ENCODE peak calls at places on chromosomes 6 and 20, in four cellular contexts. Y, O, J and U are unnamed samples.
A peak's percentile ranks its signal among the peaks of the same experiment; 100 is the strongest.

GRCh38 chr20:17648782-17649730 is 33.0 kb downstream of the RRBP1 start:
- DNase-seq in Y (peak; percentile 38), O (no peak), J (peak; percentile 79), U (no peak)

GRCh38 chr6:111870751-111871064 is 2.5 kb downstream of the FYN start:
- DNase-seq in O (no peak), Y (no peak), J (no peak), U (no peak)

GRCh38 chr6:138101946-138102731 is 5.1 kb downstream of the PERP start:
- DNase-seq in Y (no peak), J (no peak), O (no peak), U (no peak)

GRCh38 chr6:125906158-125906998 is 50.2 kb upstream of the HINT3 start:
- DNase-seq in O (peak; percentile 59), J (peak; percentile 64), Y (peak; percentile 47), U (peak; percentile 29)

GRCh38 chr20:10622657-10623418 is 51.0 kb downstream of the JAG1 start:
- DNase-seq in O (no peak), Y (no peak), J (no peak), U (no peak)

GRCh38 chr20:33653218-33653899 is 8.8 kb upstream of the C20orf144 start:
- DNase-seq in Y (no peak), O (peak; percentile 87), J (peak; percentile 67), U (peak; percentile 78)

GRCh38 chr6:18204691-18205090 is 49.5 kb downstream of the KDM1B start:
- DNase-seq in Y (no peak), O (no peak), J (no peak), U (no peak)

GRCh38 chr20:9021699-9022098 is 47.2 kb upstream of the PLCB4 start:
- DNase-seq in J (no peak), Y (no peak), O (peak; percentile 33), U (no peak)

GRCh38 chr6:34022250-34022872 is 123.5 kb downstream of the GRM4 start:
- DNase-seq in J (no peak), O (no peak), Y (no peak), U (no peak)

GRCh38 chr6:85460951-85461805 is 11.3 kb downstream of the NT5E start:
- DNase-seq in Y (no peak), J (no peak), O (no peak), U (peak; percentile 63)

GRCh38 chr6:121896363-121896762 is 460.9 kb downstream of the GJA1 start:
- DNase-seq in Y (no peak), J (no peak), O (no peak), U (no peak)

GRCh38 chr6:48423640-48424365 is 312.8 kb upstream of the PTCHD4 start:
- DNase-seq in J (no peak), O (no peak), Y (no peak), U (no peak)

GRCh38 chr6:139779988-139780774 is 405.7 kb upstream of the CITED2 start:
- DNase-seq in J (no peak), O (no peak), Y (no peak), U (no peak)

GRCh38 chr20:35842361-35842760 is 70.5 kb downstream of the PHF20 start:
- DNase-seq in J (no peak), Y (no peak), O (no peak), U (no peak)

GRCh38 chr20:58645277-58645968 is 5.7 kb upstream of the STX16 start:
- DNase-seq in J (peak; percentile 19), Y (no peak), O (no peak), U (no peak)

GRCh38 chr20:48782901-48783308 is 44.9 kb downstream of the PREX1 start:
- DNase-seq in O (no peak), J (peak; percentile 17), Y (no peak), U (no peak)

GRCh38 chr6:136737343-136738177 is 54.7 kb downstream of the MAP3K5 start:
- DNase-seq in O (no peak), J (no peak), Y (no peak), U (no peak)

GRCh38 chr6:150940951-150941350 is 75.4 kb downstream of the MTHFD1L start:
- DNase-seq in Y (no peak), J (no peak), O (no peak), U (no peak)

GRCh38 chr6:163583558-163583957 is 169.0 kb downstream of the QKI start:
- DNase-seq in J (no peak), O (no peak), Y (no peak), U (no peak)

GRCh38 chr6:2807342-2808090 is 34.1 kb downstream of the SERPINB1 start:
- DNase-seq in Y (no peak), J (no peak), O (no peak), U (no peak)

GRCh38 chr6:6915813-6916547 is 191.8 kb upstream of the RREB1 start:
- DNase-seq in O (no peak), J (peak; percentile 73), Y (no peak), U (no peak)